ENCODE peak calls at places on chromosome 1, in four cellular contexts. One of them, this sample, is unnamed.

GRCh38 chr1:209641216-209642181 is 10.7 kb downstream of the LAMB3 start:
- DNase-seq in pancreas: peak
- DNase-seq in neural crest cell: no peak
- DNase-seq in cardiac fibroblast: peak
- DNase-seq in this sample: no peak

GRCh38 chr1:156429308-156430060 is 60.5 kb downstream of the RHBG start:
- DNase-seq in pancreas: no peak
- DNase-seq in neural crest cell: no peak
- DNase-seq in cardiac fibroblast: no peak
- DNase-seq in this sample: no peak

GRCh38 chr1:30109853-30110252 is 613.5 kb downstream of the MATN1 start:
- DNase-seq in pancreas: no peak
- DNase-seq in neural crest cell: no peak
- DNase-seq in cardiac fibroblast: no peak
- DNase-seq in this sample: no peak

GRCh38 chr1:31689821-31690220 is 14.0 kb downstream of the COL16A1 start:
- DNase-seq in pancreas: no peak
- DNase-seq in neural crest cell: no peak
- DNase-seq in cardiac fibroblast: peak
- DNase-seq in this sample: no peak

GRCh38 chr1:194538453-194538852 is 1352.0 kb upstream of the B3GALT2 start:
- DNase-seq in pancreas: no peak
- DNase-seq in neural crest cell: no peak
- DNase-seq in cardiac fibroblast: no peak
- DNase-seq in this sample: no peak

GRCh38 chr1:211912844-211913432 is 82.4 kb upstream of the LPGAT1 start:
- DNase-seq in pancreas: no peak
- DNase-seq in neural crest cell: no peak
- DNase-seq in cardiac fibroblast: no peak
- DNase-seq in this sample: no peak

GRCh38 chr1:118716775-118717174 is 271.4 kb downstream of the TBX15 start:
- DNase-seq in pancreas: no peak
- DNase-seq in neural crest cell: no peak
- DNase-seq in cardiac fibroblast: peak
- DNase-seq in this sample: no peak

GRCh38 chr1:183279835-183280234 is 93.8 kb downstream of the LAMC2 start:
- DNase-seq in pancreas: no peak
- DNase-seq in neural crest cell: no peak
- DNase-seq in cardiac fibroblast: peak
- DNase-seq in this sample: no peak

GRCh38 chr1:38898653-38899230 is 17.4 kb upstream of the GJA9 start:
- DNase-seq in pancreas: no peak
- DNase-seq in neural crest cell: no peak
- DNase-seq in cardiac fibroblast: peak
- DNase-seq in this sample: no peak

GRCh38 chr1:83751602-83752001 is 247.3 kb downstream of the TTLL7 start:
- DNase-seq in pancreas: no peak
- DNase-seq in neural crest cell: no peak
- DNase-seq in cardiac fibroblast: no peak
- DNase-seq in this sample: no peak

GRCh38 chr1:201309420-201309819 is 26.1 kb downstream of the PKP1 start:
- DNase-seq in pancreas: no peak
- DNase-seq in neural crest cell: peak
- DNase-seq in cardiac fibroblast: peak
- DNase-seq in this sample: no peak

GRCh38 chr1:226908913-226909312 is 31.2 kb upstream of the COQ8A start:
- DNase-seq in pancreas: no peak
- DNase-seq in neural crest cell: no peak
- DNase-seq in cardiac fibroblast: no peak
- DNase-seq in this sample: no peak

GRCh38 chr1:165397945-165398344 is 41.4 kb upstream of the LMX1A start:
- DNase-seq in pancreas: no peak
- DNase-seq in neural crest cell: no peak
- DNase-seq in cardiac fibroblast: peak
- DNase-seq in this sample: no peak

GRCh38 chr1:154404984-154405761 is at the start of gene IL6R:
- DNase-seq in pancreas: peak
- DNase-seq in neural crest cell: peak
- DNase-seq in cardiac fibroblast: peak
- DNase-seq in this sample: peak

GRCh38 chr1:154772611-154773515 is 97.2 kb downstream of the KCNN3 start:
- DNase-seq in pancreas: no peak
- DNase-seq in neural crest cell: no peak
- DNase-seq in cardiac fibroblast: no peak
- DNase-seq in this sample: no peak

GRCh38 chr1:202154766-202155477 is 5.5 kb downstream of the PTPN7 start:
- DNase-seq in pancreas: no peak
- DNase-seq in neural crest cell: peak
- DNase-seq in cardiac fibroblast: peak
- DNase-seq in this sample: no peak

GRCh38 chr1:159188375-159188788 is 16.3 kb upstream of the ACKR1 start:
- DNase-seq in pancreas: no peak
- DNase-seq in neural crest cell: peak
- DNase-seq in cardiac fibroblast: peak
- DNase-seq in this sample: no peak

DNA sequence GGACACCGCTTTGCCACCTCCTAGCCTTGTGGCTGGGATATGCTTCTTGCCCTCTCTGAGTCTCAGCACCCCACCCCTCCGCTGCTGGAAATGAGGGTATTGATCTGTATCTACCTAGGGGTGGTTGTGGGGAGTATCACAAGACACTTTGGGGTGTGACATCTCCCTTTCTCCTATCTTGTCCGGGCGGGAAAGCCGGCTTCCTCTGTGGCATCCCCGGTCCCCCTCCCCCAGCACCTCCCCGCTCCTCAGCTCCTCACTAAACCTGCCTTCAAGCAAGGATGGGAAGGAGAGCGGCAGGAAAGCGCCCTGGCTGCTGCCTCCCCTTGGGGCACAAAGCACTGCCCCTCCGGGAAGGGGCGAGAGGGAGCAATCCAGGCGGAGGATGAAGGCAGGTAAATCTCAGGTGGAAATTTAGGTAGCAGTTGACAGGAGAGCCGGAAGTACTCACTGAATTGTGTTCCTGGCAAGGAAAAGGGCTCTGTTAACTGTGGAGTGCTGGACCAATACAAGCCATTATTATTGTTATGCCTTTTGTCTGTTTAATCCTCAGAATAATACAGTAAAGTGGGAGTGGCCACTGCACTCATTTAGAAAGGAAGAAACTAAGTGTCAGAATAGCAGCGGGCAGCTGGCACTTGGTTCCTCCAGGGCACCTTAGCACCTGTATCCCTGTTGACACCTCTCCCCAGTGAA is 49.0 kb upstream of the LRP8 start:
- DNase-seq in pancreas: no peak
- DNase-seq in neural crest cell: no peak
- DNase-seq in cardiac fibroblast: no peak
- DNase-seq in this sample: peak
- TF ChIP-seq CTCF in pancreas: no peak
- TF ChIP-seq CTCF in neural crest cell: no peak
- TF ChIP-seq CTCF in cardiac fibroblast: no peak
- TF ChIP-seq CTCF in this sample: no peak

GRCh38 chr1:110248746-110249145 is 38.6 kb downstream of the KCNC4 start:
- DNase-seq in pancreas: no peak
- DNase-seq in neural crest cell: no peak
- DNase-seq in cardiac fibroblast: no peak
- DNase-seq in this sample: no peak

GRCh38 chr1:110250018-110250417 is 39.9 kb downstream of the KCNC4 start:
- DNase-seq in pancreas: no peak
- DNase-seq in neural crest cell: no peak
- DNase-seq in cardiac fibroblast: no peak
- DNase-seq in this sample: no peak

GRCh38 chr1:110249256-110249655 is 39.1 kb downstream of the KCNC4 start:
- DNase-seq in pancreas: no peak
- DNase-seq in neural crest cell: no peak
- DNase-seq in cardiac fibroblast: no peak
- DNase-seq in this sample: no peak

GRCh38 chr1:110253213-110253612 is 43.1 kb downstream of the KCNC4 start:
- DNase-seq in pancreas: no peak
- DNase-seq in neural crest cell: no peak
- DNase-seq in cardiac fibroblast: no peak
- DNase-seq in this sample: no peak

GRCh38 chr1:110250749-110251148 is 40.6 kb downstream of the KCNC4 start:
- DNase-seq in pancreas: no peak
- DNase-seq in neural crest cell: no peak
- DNase-seq in cardiac fibroblast: no peak
- DNase-seq in this sample: no peak
- TF ChIP-seq CTCF in pancreas: no peak
- TF ChIP-seq CTCF in neural crest cell: no peak
- TF ChIP-seq CTCF in cardiac fibroblast: no peak
- TF ChIP-seq CTCF in this sample: no peak

GRCh38 chr1:89457046-89457445 is 67.6 kb upstream of the LRRC8B start:
- DNase-seq in pancreas: no peak
- DNase-seq in neural crest cell: no peak
- DNase-seq in cardiac fibroblast: no peak
- DNase-seq in this sample: no peak

GRCh38 chr1:89451011-89451410 is 73.6 kb upstream of the LRRC8B start:
- DNase-seq in pancreas: no peak
- DNase-seq in neural crest cell: no peak
- DNase-seq in cardiac fibroblast: peak
- DNase-seq in this sample: no peak

GRCh38 chr1:89459081-89459480 is 65.5 kb upstream of the LRRC8B start:
- DNase-seq in pancreas: no peak
- DNase-seq in neural crest cell: no peak
- DNase-seq in cardiac fibroblast: no peak
- DNase-seq in this sample: no peak

GRCh38 chr1:89453123-89453972 is 71.3 kb upstream of the LRRC8B start:
- DNase-seq in pancreas: no peak
- DNase-seq in neural crest cell: no peak
- DNase-seq in cardiac fibroblast: no peak
- DNase-seq in this sample: no peak

GRCh38 chr1:89454845-89455521 is 69.6 kb upstream of the LRRC8B start:
- DNase-seq in pancreas: no peak
- DNase-seq in neural crest cell: peak
- DNase-seq in cardiac fibroblast: peak
- DNase-seq in this sample: no peak
- TF ChIP-seq CTCF in pancreas: peak
- TF ChIP-seq CTCF in neural crest cell: peak
- TF ChIP-seq CTCF in cardiac fibroblast: peak
- TF ChIP-seq CTCF in this sample: peak

GRCh38 chr1:16017076-16017460 is 775 bp downstream of the HSPB7 start:
- DNase-seq in pancreas: no peak
- DNase-seq in neural crest cell: no peak
- DNase-seq in cardiac fibroblast: no peak
- DNase-seq in this sample: no peak

GRCh38 chr1:16015960-16016901 is 1.6 kb downstream of the HSPB7 start:
- DNase-seq in pancreas: peak
- DNase-seq in neural crest cell: no peak
- DNase-seq in cardiac fibroblast: no peak
- DNase-seq in this sample: no peak

GRCh38 chr1:16018749-16019515 is 1.1 kb upstream of the HSPB7 start:
- DNase-seq in pancreas: no peak
- DNase-seq in neural crest cell: no peak
- DNase-seq in cardiac fibroblast: no peak
- DNase-seq in this sample: no peak

GRCh38 chr1:16018308-16018707 is 465 bp upstream of the HSPB7 start:
- DNase-seq in pancreas: no peak
- DNase-seq in neural crest cell: no peak
- DNase-seq in cardiac fibroblast: no peak
- DNase-seq in this sample: no peak

GRCh38 chr1:16017461-16018303 is at the start of gene HSPB7:
- DNase-seq in pancreas: peak
- DNase-seq in neural crest cell: no peak
- DNase-seq in cardiac fibroblast: peak
- DNase-seq in this sample: no peak
- TF ChIP-seq CTCF in pancreas: no peak
- TF ChIP-seq CTCF in neural crest cell: no peak
- TF ChIP-seq CTCF in cardiac fibroblast: no peak
- TF ChIP-seq CTCF in this sample: no peak

GRCh38 chr1:48876221-48876785 is 99.6 kb upstream of the BEND5 start:
- DNase-seq in pancreas: no peak
- DNase-seq in neural crest cell: no peak
- DNase-seq in cardiac fibroblast: peak
- DNase-seq in this sample: no peak
- TF ChIP-seq CTCF in pancreas: no peak
- TF ChIP-seq CTCF in neural crest cell: no peak
- TF ChIP-seq CTCF in cardiac fibroblast: no peak
- TF ChIP-seq CTCF in this sample: no peak